ENCODE peak calls at places on chromosomes 6 and 20, in four cellular contexts. R is Peyer's patch; Q is lower lobe of right lung; C is CD4-positive, CD25-positive, alpha-beta regulatory T cell. D is an unnamed sample.

GRCh38 chr6:102759415-102759814 is 1365.9 kb downstream of the GRIK2 start:
- DNase-seq in R (no peak), Q (no peak), C (no peak), D (no peak)

GRCh38 chr20:57402206-57403125 is 11.3 kb downstream of the RBM38 start:
- DNase-seq in R (no peak), Q (peak), C (no peak), D (no peak)

GRCh38 chr20:36434383-36434782 is 106.9 kb upstream of the MYL9 start:
- DNase-seq in R (no peak), Q (no peak), C (no peak), D (no peak)

GRCh38 chr20:25484911-25485511 is 77.5 kb downstream of the GINS1 start:
- DNase-seq in R (no peak), Q (no peak), C (no peak), D (no peak)

GRCh38 chr6:54427396-54427910 is 119.2 kb downstream of the TINAG start:
- DNase-seq in R (no peak), Q (no peak), C (no peak), D (no peak)

GRCh38 chr6:150865406-150866146 is at the start of gene MTHFD1L:
- DNase-seq in R (peak), Q (peak), C (peak), D (peak)

GRCh38 chr20:16929756-16930155 is 181.6 kb downstream of the OTOR start:
- DNase-seq in R (no peak), Q (no peak), C (no peak), D (no peak)

GRCh38 chr6:34671801-34672656 is 24.5 kb downstream of the ILRUN start:
- DNase-seq in R (peak), Q (no peak), C (peak), D (no peak)

GRCh38 chr20:46101957-46102356 is 12.2 kb upstream of the NCOA5 start:
- DNase-seq in R (no peak), Q (no peak), C (no peak), D (no peak)

GRCh38 chr6:154536922-154537449 is 26.5 kb upstream of the CNKSR3 start:
- DNase-seq in R (no peak), Q (no peak), C (no peak), D (no peak)

GRCh38 chr20:57586943-57587277 is 26.0 kb downstream of the PCK1 start:
- DNase-seq in R (no peak), Q (no peak), C (no peak), D (no peak)

GRCh38 chr20:55253765-55254164 is 751.6 kb downstream of the CBLN4 start:
- DNase-seq in R (no peak), Q (no peak), C (no peak), D (no peak)

GRCh38 chr6:155949256-155949655 is 493.6 kb upstream of the NOX3 start:
- DNase-seq in R (no peak), Q (no peak), C (no peak), D (no peak)

GRCh38 chr6:36019167-36019566 is 5.3 kb downstream of the SLC26A8 start:
- DNase-seq in R (no peak), Q (no peak), C (no peak), D (no peak)
- H3K4me3 ChIP-seq in R (no peak), Q (no peak), C (no peak), D (no peak)

GRCh38 chr6:32096394-32097258 is 12.5 kb downstream of the TNXB start:
- DNase-seq in R (no peak), Q (no peak), C (no peak), D (no peak)
- H3K4me3 ChIP-seq in R (no peak), Q (peak), C (no peak), D (no peak)

GRCh38 chr20:32474717-32474966 is 110.5 kb downstream of the NOL4L start:
- DNase-seq in R (no peak), Q (no peak), C (no peak), D (no peak)

GRCh38 chr20:32476684-32477593 is 108.2 kb downstream of the NOL4L start:
- DNase-seq in R (no peak), Q (peak), C (no peak), D (no peak)

GRCh38 chr20:32473231-32474008 is 111.7 kb downstream of the NOL4L start:
- DNase-seq in R (no peak), Q (no peak), C (no peak), D (no peak)

GRCh38 chr20:32474009-32474716 is 111.0 kb downstream of the NOL4L start:
- DNase-seq in R (no peak), Q (no peak), C (no peak), D (no peak)

DNA sequence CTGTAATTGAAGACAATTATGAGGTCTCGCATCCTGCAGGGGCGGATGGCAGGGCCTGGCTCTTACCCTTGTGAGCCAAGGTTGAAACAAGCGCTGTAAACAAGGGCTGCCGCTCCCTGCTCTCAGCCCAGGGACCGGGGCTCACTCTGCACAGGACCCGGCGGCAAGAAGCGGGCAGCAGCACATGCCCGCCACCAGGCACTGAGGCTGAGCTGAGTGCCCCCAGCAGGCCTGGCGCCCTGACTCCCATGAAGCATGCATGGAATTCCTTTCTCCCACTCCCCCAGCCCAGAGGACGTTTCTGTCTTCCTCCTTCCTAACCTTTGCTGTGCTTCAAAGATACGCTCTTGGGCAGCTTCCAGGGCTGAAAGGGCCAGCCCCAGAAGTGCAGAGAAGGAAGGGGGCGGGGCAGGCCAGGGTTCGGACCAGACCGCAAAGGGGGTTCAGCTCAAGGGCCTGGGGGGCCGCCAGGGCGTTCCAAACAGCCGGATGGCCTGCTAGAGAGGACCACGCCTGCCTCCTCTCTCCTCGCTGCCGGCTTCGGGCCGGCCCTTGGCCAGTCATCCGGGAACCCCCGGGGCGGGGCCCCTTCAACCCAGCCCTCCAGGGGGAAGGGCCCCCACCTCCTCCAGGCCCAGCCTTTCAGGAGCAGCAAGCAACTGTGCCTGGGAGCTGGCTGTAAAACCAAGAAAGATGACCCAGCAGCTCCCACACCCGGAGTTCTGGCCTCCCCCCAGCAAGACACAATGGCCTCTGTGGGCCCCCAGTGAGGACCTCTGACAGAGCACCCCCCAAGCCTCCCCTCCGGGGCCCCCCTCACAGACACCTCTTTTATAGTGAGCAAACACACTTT is 109.9 kb downstream of the NOL4L start:
- DNase-seq in R (peak), Q (peak), C (no peak), D (no peak)
- H3K4me3 ChIP-seq in R (peak), Q (peak), C (no peak), D (no peak)

DNA sequence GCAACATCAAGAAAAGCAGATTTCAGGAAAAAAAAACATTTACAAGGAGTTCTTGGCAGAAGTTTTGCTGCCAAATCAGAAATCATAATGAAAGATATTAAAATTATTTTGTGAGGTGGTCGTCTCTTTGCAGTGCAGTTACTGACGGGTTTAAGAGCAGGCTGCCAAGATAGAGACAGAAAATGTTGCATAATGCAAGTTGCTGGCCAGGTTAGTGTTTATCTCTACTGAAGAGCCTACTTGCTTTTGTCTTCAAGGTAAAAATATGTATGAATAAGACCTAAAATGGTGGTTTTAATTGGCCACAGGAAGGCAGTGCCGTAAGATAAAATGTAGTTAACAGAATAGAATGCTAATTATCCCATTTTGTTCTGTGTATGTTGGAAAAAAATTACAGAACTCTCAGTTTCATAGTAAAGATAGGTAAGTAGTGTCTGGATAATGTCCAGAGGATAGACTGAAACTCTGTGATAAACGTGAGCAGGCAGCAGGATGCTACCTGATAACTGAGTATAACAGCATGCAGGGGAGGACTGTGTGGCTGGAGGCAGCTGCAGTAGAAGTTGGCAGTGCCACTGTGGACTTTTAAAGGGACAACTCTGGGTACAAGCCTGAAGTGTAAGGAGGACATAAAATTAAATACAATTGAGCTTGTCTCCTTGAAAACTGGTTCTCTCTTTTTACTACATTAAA is 13.9 kb downstream of the FOXO3 start:
- DNase-seq in R (no peak), Q (no peak), C (no peak), D (no peak)
- H3K4me3 ChIP-seq in R (no peak), Q (no peak), C (no peak), D (no peak)

DNA sequence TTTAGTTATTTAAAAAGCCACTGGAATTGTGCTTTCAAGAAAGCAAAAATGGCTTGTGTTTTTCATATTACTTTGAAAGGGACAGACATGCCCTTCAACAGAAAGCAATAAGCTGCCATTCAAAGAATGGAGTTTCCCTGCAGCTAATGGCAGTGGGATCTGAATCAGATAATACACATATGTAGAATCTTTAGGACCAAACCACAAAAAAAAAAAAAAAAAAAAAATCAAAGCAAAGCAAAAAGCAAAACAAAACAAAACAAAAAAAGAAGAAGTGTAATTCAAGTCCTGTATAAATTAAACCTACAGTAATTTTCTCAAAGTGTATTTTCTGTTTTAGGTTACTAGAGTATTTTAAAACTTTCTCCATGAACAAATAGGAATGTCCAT is 63.6 kb upstream of the ZNF217 start:
- DNase-seq in R (no peak), Q (no peak), C (no peak), D (no peak)
- H3K4me3 ChIP-seq in R (no peak), Q (no peak), C (no peak), D (no peak)

GRCh38 chr6:36197739-36198221 is 1.2 kb downstream of the BRPF3 start:
- DNase-seq in R (no peak), Q (no peak), C (no peak), D (no peak)
- H3K4me3 ChIP-seq in R (peak), Q (peak), C (peak), D (peak)

GRCh38 chr6:24492475-24492874 is 2.3 kb upstream of the ALDH5A1 start:
- DNase-seq in R (peak), Q (no peak), C (no peak), D (no peak)
- H3K4me3 ChIP-seq in R (no peak), Q (no peak), C (no peak), D (no peak)

DNA sequence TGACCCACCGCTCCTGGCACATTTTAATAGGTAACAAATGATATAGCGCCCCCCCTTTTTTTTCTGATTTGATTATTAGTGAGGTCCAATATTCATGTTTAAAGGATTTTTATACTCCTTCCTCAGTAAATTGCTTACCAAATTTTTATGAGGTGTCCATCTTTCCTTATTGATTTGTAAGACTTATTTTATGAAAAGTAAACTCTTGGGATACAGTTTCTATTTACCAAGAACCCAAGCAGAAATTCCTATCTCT is 25.1 kb downstream of the TRIM27 start:
- DNase-seq in R (no peak), Q (no peak), C (no peak), D (no peak)
- H3K4me3 ChIP-seq in R (no peak), Q (no peak), C (no peak), D (no peak)